ENCODE peak calls at places on chromosomes 13 and 19, in seven cellular contexts. F is K562, A is endothelial cell of umbilical vein, Q is HCT116, D is H1, E is A549, B is GM12878. T is an unnamed sample.

GRCh38 chr13:97586941-97587340 is 153.0 kb downstream of the RAP2A start:
- DNase-seq in F (no peak), A (no peak), Q (no peak), D (no peak), E (no peak), B (no peak), T (no peak)

GRCh38 chr13:109610517-109610916 is 175.9 kb downstream of the IRS2 start:
- DNase-seq in F (peak; percentile 12), A (no peak), Q (peak; percentile 3), D (peak; percentile 9), E (no peak), B (no peak), T (peak; percentile 67)

GRCh38 chr13:20847298-20847697 is 55.2 kb downstream of the XPO4 start:
- DNase-seq in F (peak; percentile 7), A (no peak), Q (no peak), D (no peak), E (no peak), B (no peak), T (no peak)

GRCh38 chr19:1787116-1787515 is 25.0 kb downstream of the ATP8B3 start:
- DNase-seq in F (no peak), A (no peak), Q (no peak), D (no peak), E (no peak), B (no peak), T (no peak)

GRCh38 chr19:48216933-48217332 is 38.8 kb downstream of the CARD8 start:
- DNase-seq in F (no peak), A (no peak), Q (no peak), D (no peak), E (no peak), B (no peak), T (no peak)

GRCh38 chr19:16896098-16896912 is 7.5 kb downstream of the F2RL3 start:
- DNase-seq in F (peak; percentile 84), A (peak; percentile 12), Q (no peak), D (no peak), E (no peak), B (no peak), T (peak; percentile 47)

GRCh38 chr19:33296473-33297060 is 5.8 kb downstream of the CEBPA start:
- DNase-seq in F (no peak), A (no peak), Q (no peak), D (no peak), E (no peak), B (no peak), T (no peak)

GRCh38 chr19:11780431-11781020 is 13.7 kb downstream of the ZNF441 start:
- DNase-seq in F (no peak), A (no peak), Q (no peak), D (no peak), E (no peak), B (no peak), T (no peak)

GRCh38 chr13:41019578-41020347 is 647 bp upstream of the ELF1 start:
- DNase-seq in F (no peak), A (no peak), Q (no peak), D (no peak), E (no peak), B (no peak), T (no peak)

GRCh38 chr13:98938801-98939200 is 39.1 kb downstream of the DOCK9 start:
- DNase-seq in F (no peak), A (no peak), Q (no peak), D (no peak), E (no peak), B (no peak), T (no peak)

GRCh38 chr13:97005631-97006262 is 11.5 kb upstream of the OXGR1 start:
- DNase-seq in F (no peak), A (no peak), Q (no peak), D (no peak), E (no peak), B (no peak), T (no peak)

GRCh38 chr13:23654111-23655110 is 84.2 kb downstream of the TNFRSF19 start:
- DNase-seq in F (no peak), A (no peak), Q (no peak), D (no peak), E (no peak), B (no peak), T (no peak)

GRCh38 chr13:64725492-64725891 is 2504.6 kb downstream of the PCDH9 start:
- DNase-seq in F (no peak), A (no peak), Q (no peak), D (no peak), E (no peak), B (no peak), T (no peak)

GRCh38 chr13:39897636-39898035 is 242.2 kb downstream of the COG6 start:
- DNase-seq in F (no peak), A (no peak), Q (no peak), D (no peak), E (no peak), B (no peak), T (no peak)

GRCh38 chr13:74576504-74576903 is 442.3 kb upstream of the KLF12 start:
- DNase-seq in F (no peak), A (no peak), Q (no peak), D (no peak), E (no peak), B (no peak), T (no peak)

GRCh38 chr19:5997371-5997770 is 19.4 kb upstream of the RANBP3 start:
- DNase-seq in F (no peak), A (no peak), Q (no peak), D (no peak), E (no peak), B (no peak), T (no peak)

GRCh38 chr19:47124937-47125668 is 5.5 kb upstream of the SAE1 start:
- DNase-seq in F (peak; percentile 70), A (peak; percentile 74), Q (peak; percentile 85), D (no peak), E (peak; percentile 86), B (no peak), T (peak; percentile 90)

GRCh38 chr13:30479590-30480219 is 14.0 kb upstream of the HMGB1 start:
- DNase-seq in F (no peak), A (no peak), Q (no peak), D (no peak), E (no peak), B (no peak), T (no peak)

GRCh38 chr13:21675095-21676007 is 4.5 kb downstream of the FGF9 start:
- DNase-seq in F (no peak), A (no peak), Q (no peak), D (no peak), E (no peak), B (no peak), T (peak; percentile 39)

GRCh38 chr13:102580552-102581169 is 16.1 kb upstream of the TPP2 start:
- DNase-seq in F (peak; percentile 27), A (peak; percentile 74), Q (peak; percentile 68), D (no peak), E (no peak), B (no peak), T (peak; percentile 79)

GRCh38 chr19:57403737-57404537 is 7.0 kb upstream of the ZNF17 start:
- DNase-seq in F (no peak), A (no peak), Q (no peak), D (no peak), E (no peak), B (no peak), T (no peak)

GRCh38 chr13:112177889-112178288 is 110.9 kb downstream of the SOX1 start:
- DNase-seq in F (no peak), A (no peak), Q (no peak), D (no peak), E (no peak), B (no peak), T (no peak)

GRCh38 chr13:112174476-112175110 is 107.6 kb downstream of the SOX1 start:
- DNase-seq in F (no peak), A (no peak), Q (no peak), D (no peak), E (no peak), B (no peak), T (peak; percentile 84)

GRCh38 chr13:112177459-112177858 is 110.5 kb downstream of the SOX1 start:
- DNase-seq in F (no peak), A (no peak), Q (no peak), D (no peak), E (no peak), B (no peak), T (no peak)

GRCh38 chr13:112176746-112177119 is 109.8 kb downstream of the SOX1 start:
- DNase-seq in F (no peak), A (no peak), Q (no peak), D (no peak), E (no peak), B (no peak), T (no peak)

GRCh38 chr13:112175162-112176075 is 108.5 kb downstream of the SOX1 start:
- DNase-seq in F (no peak), A (no peak), Q (no peak), D (no peak), E (no peak), B (no peak), T (no peak)
- TF ChIP-seq MAX in F (no peak), A (no peak), Q (no peak), D (no peak), E (no peak), B (no peak), T (no peak)

GRCh38 chr19:10768369-10768768 is 50.5 kb downstream of the DNM2 start:
- DNase-seq in F (no peak), A (no peak), Q (no peak), D (no peak), E (no peak), B (no peak), T (no peak)

GRCh38 chr19:10766681-10767201 is 48.9 kb downstream of the DNM2 start:
- DNase-seq in F (no peak), A (peak; percentile 36), Q (no peak), D (no peak), E (no peak), B (no peak), T (no peak)

GRCh38 chr19:10767726-10768125 is 49.8 kb downstream of the DNM2 start:
- DNase-seq in F (no peak), A (no peak), Q (no peak), D (no peak), E (no peak), B (no peak), T (no peak)

GRCh38 chr19:10768936-10769335 is 51.1 kb downstream of the DNM2 start:
- DNase-seq in F (no peak), A (no peak), Q (no peak), D (no peak), E (no peak), B (no peak), T (no peak)

GRCh38 chr19:10769533-10770491 is 51.9 kb downstream of the DNM2 start:
- DNase-seq in F (peak; percentile 51), A (peak; percentile 53), Q (no peak), D (no peak), E (no peak), B (no peak), T (peak; percentile 37)
- TF ChIP-seq CTCF in F (peak; percentile 53), A (peak; percentile 42), Q (no peak), D (peak; percentile 18), E (peak; percentile 26), B (no peak), T (no peak)

GRCh38 chr19:14031719-14032480 is at the start of gene IL27RA:
- DNase-seq in F (peak; percentile 83), A (peak; percentile 40), Q (no peak), D (peak; percentile 31), E (peak; percentile 59), B (peak; percentile 40), T (peak; percentile 86)
- TF ChIP-seq POLR2A in F (peak; percentile 78), A (no peak), Q (no peak), D (no peak), E (peak; percentile 16), B (peak; percentile 80), T (peak; percentile 58)

DNA sequence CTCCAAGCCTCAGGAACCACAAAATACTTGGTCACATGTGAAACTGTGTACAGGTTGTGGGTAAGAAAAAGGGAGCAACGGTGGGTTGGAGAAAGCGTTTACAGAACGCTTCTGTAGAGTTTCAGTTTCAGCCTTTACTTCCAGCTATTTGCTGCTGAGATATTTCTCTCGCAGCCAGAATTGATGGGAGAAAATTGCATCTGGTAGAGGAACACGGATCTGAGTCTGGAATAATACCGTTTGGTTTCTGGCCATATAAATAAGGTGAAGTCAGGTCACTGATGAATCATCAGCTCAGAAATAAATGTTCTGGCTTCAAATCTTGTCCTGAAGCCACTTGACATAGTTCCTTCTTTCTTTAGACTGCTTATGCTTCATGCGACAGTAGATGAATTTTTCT is 20.3 kb upstream of the RFC3 start:
- DNase-seq in F (no peak), A (no peak), Q (no peak), D (no peak), E (no peak), B (no peak), T (no peak)
- TF ChIP-seq MAX in F (no peak), A (no peak), Q (no peak), D (no peak), E (no peak), B (no peak), T (no peak)